ENCODE peak calls at places on chromosomes 5 and 9, in six cellular contexts. One of them, this sample, is unnamed.

GRCh38 chr9:88476491-88477271 is 58.3 kb upstream of the NXNL2 start:
- DNase-seq in HepG2: no peak
- DNase-seq in A549: no peak
- DNase-seq in K562: no peak
- DNase-seq in HCT116: no peak
- DNase-seq in GM12878: peak
- DNase-seq in this sample: no peak

GRCh38 chr9:125343518-125344284 is 82.1 kb downstream of the GAPVD1 start:
- DNase-seq in HepG2: no peak
- DNase-seq in A549: no peak
- DNase-seq in K562: no peak
- DNase-seq in HCT116: no peak
- DNase-seq in GM12878: no peak
- DNase-seq in this sample: no peak

GRCh38 chr5:116652196-116652729 is 77.6 kb upstream of the SEMA6A start:
- DNase-seq in HepG2: peak
- DNase-seq in A549: no peak
- DNase-seq in K562: no peak
- DNase-seq in HCT116: peak
- DNase-seq in GM12878: peak
- DNase-seq in this sample: no peak

GRCh38 chr9:113620377-113621161 is 157.0 kb downstream of the RGS3 start:
- DNase-seq in HepG2: peak
- DNase-seq in A549: peak
- DNase-seq in K562: no peak
- DNase-seq in HCT116: peak
- DNase-seq in GM12878: no peak
- DNase-seq in this sample: peak

GRCh38 chr5:88480766-88481499 is 212.3 kb upstream of the TMEM161B start:
- DNase-seq in HepG2: no peak
- DNase-seq in A549: no peak
- DNase-seq in K562: no peak
- DNase-seq in HCT116: no peak
- DNase-seq in GM12878: no peak
- DNase-seq in this sample: no peak

GRCh38 chr5:55188656-55189380 is 15.8 kb upstream of the CDC20B start:
- DNase-seq in HepG2: no peak
- DNase-seq in A549: no peak
- DNase-seq in K562: no peak
- DNase-seq in HCT116: no peak
- DNase-seq in GM12878: no peak
- DNase-seq in this sample: no peak

GRCh38 chr5:154418344-154418820 is 27.4 kb upstream of the SAP30L start:
- DNase-seq in HepG2: no peak
- DNase-seq in A549: no peak
- DNase-seq in K562: no peak
- DNase-seq in HCT116: no peak
- DNase-seq in GM12878: no peak
- DNase-seq in this sample: no peak

GRCh38 chr5:152092580-152092979 is 167.9 kb upstream of the GLRA1 start:
- DNase-seq in HepG2: no peak
- DNase-seq in A549: no peak
- DNase-seq in K562: no peak
- DNase-seq in HCT116: no peak
- DNase-seq in GM12878: no peak
- DNase-seq in this sample: no peak

GRCh38 chr5:111618644-111619271 is 106.4 kb upstream of the STARD4 start:
- DNase-seq in HepG2: no peak
- DNase-seq in A549: no peak
- DNase-seq in K562: no peak
- DNase-seq in HCT116: no peak
- DNase-seq in GM12878: no peak
- DNase-seq in this sample: no peak

DNA sequence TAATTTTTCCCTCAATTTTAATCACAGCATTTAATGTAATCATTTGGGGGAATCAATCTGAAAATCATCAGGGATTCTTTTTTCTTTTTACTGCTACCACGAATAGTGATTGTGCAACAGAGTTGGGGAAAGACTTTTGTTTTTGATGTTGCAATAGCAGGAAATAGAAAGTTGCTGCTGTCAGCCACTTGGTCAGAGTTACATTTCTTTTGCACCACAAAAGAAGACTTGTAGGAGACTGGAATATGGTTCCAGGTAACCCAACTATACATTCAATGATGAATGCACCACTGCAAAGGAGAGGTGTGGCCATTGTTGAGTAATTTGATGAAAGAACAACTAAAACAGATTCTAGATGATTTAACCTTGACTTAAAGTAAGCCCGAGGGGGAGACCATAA is 46.3 kb upstream of the PALM2AKAP2 start:
- DNase-seq in HepG2: no peak
- DNase-seq in A549: no peak
- DNase-seq in K562: no peak
- DNase-seq in HCT116: no peak
- DNase-seq in GM12878: no peak
- DNase-seq in this sample: no peak
- H3K4me2 ChIP-seq in HepG2: no peak
- H3K4me2 ChIP-seq in A549: no peak
- H3K4me2 ChIP-seq in K562: no peak
- H3K4me2 ChIP-seq in HCT116: no peak
- H3K4me2 ChIP-seq in GM12878: no peak
- H3K4me2 ChIP-seq in this sample: no peak

GRCh38 chr5:120604898-120605297 is 140.8 kb downstream of the PRR16 start:
- DNase-seq in HepG2: no peak
- DNase-seq in A549: no peak
- DNase-seq in K562: no peak
- DNase-seq in HCT116: peak
- DNase-seq in GM12878: no peak
- DNase-seq in this sample: no peak

GRCh38 chr5:120613729-120614128 is 149.6 kb downstream of the PRR16 start:
- DNase-seq in HepG2: no peak
- DNase-seq in A549: no peak
- DNase-seq in K562: no peak
- DNase-seq in HCT116: no peak
- DNase-seq in GM12878: no peak
- DNase-seq in this sample: no peak

GRCh38 chr5:120610145-120610544 is 146.0 kb downstream of the PRR16 start:
- DNase-seq in HepG2: no peak
- DNase-seq in A549: no peak
- DNase-seq in K562: no peak
- DNase-seq in HCT116: no peak
- DNase-seq in GM12878: no peak
- DNase-seq in this sample: no peak

GRCh38 chr5:120605325-120606079 is 141.4 kb downstream of the PRR16 start:
- DNase-seq in HepG2: no peak
- DNase-seq in A549: no peak
- DNase-seq in K562: no peak
- DNase-seq in HCT116: no peak
- DNase-seq in GM12878: no peak
- DNase-seq in this sample: no peak

GRCh38 chr5:120609570-120609969 is 145.5 kb downstream of the PRR16 start:
- DNase-seq in HepG2: no peak
- DNase-seq in A549: no peak
- DNase-seq in K562: no peak
- DNase-seq in HCT116: no peak
- DNase-seq in GM12878: no peak
- DNase-seq in this sample: no peak
- TF ChIP-seq RAD21 in HepG2: no peak
- TF ChIP-seq RAD21 in A549: no peak
- TF ChIP-seq RAD21 in K562: no peak
- TF ChIP-seq RAD21 in HCT116: no peak
- TF ChIP-seq RAD21 in GM12878: no peak
- TF ChIP-seq RAD21 in this sample: no peak

DNA sequence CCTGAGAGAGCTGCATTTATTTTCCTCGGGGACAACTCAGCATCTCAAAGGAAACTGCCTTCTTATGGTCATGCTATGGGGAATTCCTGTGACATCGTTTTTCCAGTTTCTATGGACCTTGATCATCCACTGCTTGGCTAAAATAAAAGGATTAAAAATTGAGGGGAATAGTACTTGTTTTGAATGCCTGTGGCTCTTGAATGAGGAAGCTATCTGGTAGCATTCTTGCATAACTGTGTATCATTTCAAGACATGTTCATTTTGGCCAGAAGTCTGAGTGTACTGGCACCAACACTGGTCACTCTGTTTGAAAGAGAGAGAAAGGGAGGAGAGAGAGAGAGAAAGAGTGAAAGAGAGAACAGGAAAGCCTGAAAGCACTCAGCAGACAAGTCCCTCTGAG is 116.7 kb downstream of the DOCK2 start:
- DNase-seq in HepG2: no peak
- DNase-seq in A549: no peak
- DNase-seq in K562: no peak
- DNase-seq in HCT116: no peak
- DNase-seq in GM12878: no peak
- DNase-seq in this sample: no peak
- TF ChIP-seq REST in HepG2: no peak
- TF ChIP-seq REST in A549: no peak
- TF ChIP-seq REST in K562: no peak
- TF ChIP-seq REST in HCT116: no peak
- TF ChIP-seq REST in GM12878: no peak
- TF ChIP-seq REST in this sample: no peak

GRCh38 chr5:137891849-137892248 is 2.6 kb downstream of the PKD2L2 start:
- DNase-seq in HepG2: peak
- DNase-seq in A549: no peak
- DNase-seq in K562: peak
- DNase-seq in HCT116: no peak
- DNase-seq in GM12878: no peak
- DNase-seq in this sample: no peak

GRCh38 chr5:137900925-137901817 is 11.9 kb downstream of the PKD2L2 start:
- DNase-seq in HepG2: peak
- DNase-seq in A549: no peak
- DNase-seq in K562: peak
- DNase-seq in HCT116: no peak
- DNase-seq in GM12878: no peak
- DNase-seq in this sample: no peak

GRCh38 chr5:137899493-137899892 is 10.2 kb downstream of the PKD2L2 start:
- DNase-seq in HepG2: peak
- DNase-seq in A549: no peak
- DNase-seq in K562: no peak
- DNase-seq in HCT116: no peak
- DNase-seq in GM12878: no peak
- DNase-seq in this sample: no peak

GRCh38 chr5:137894586-137894985 is 5.3 kb downstream of the PKD2L2 start:
- DNase-seq in HepG2: no peak
- DNase-seq in A549: no peak
- DNase-seq in K562: no peak
- DNase-seq in HCT116: no peak
- DNase-seq in GM12878: no peak
- DNase-seq in this sample: no peak

GRCh38 chr5:137896560-137896959 is 7.3 kb downstream of the PKD2L2 start:
- DNase-seq in HepG2: no peak
- DNase-seq in A549: no peak
- DNase-seq in K562: no peak
- DNase-seq in HCT116: no peak
- DNase-seq in GM12878: no peak
- DNase-seq in this sample: no peak
- H3K4me2 ChIP-seq in HepG2: peak
- H3K4me2 ChIP-seq in A549: no peak
- H3K4me2 ChIP-seq in K562: no peak
- H3K4me2 ChIP-seq in HCT116: no peak
- H3K4me2 ChIP-seq in GM12878: no peak
- H3K4me2 ChIP-seq in this sample: no peak